ENCODE peak calls at places on chromosomes 2 and 18, in ten cellular contexts. One of them, this sample, is unnamed.

GRCh38 chr2:10094271-10094814 is 14.1 kb upstream of the CYS1 start:
- DNase-seq in GM23338: peak
- DNase-seq in neural crest cell: peak
- DNase-seq in GM06990: no peak
- DNase-seq in foreskin fibroblast: no peak
- DNase-seq in A549: no peak
- DNase-seq in mammary epithelial cell: no peak
- DNase-seq in fibroblast of mammary gland: no peak
- DNase-seq in heart right ventricle: no peak
- DNase-seq in endothelial cell: no peak
- DNase-seq in this sample: no peak

GRCh38 chr2:101388232-101388631 is 929 bp upstream of the CREG2 start:
- DNase-seq in GM23338: no peak
- DNase-seq in neural crest cell: no peak
- DNase-seq in GM06990: no peak
- DNase-seq in foreskin fibroblast: peak
- DNase-seq in A549: no peak
- DNase-seq in mammary epithelial cell: peak
- DNase-seq in fibroblast of mammary gland: peak
- DNase-seq in heart right ventricle: no peak
- DNase-seq in endothelial cell: no peak
- DNase-seq in this sample: peak

GRCh38 chr18:39841133-39842041 is 2113.6 kb upstream of the PIK3C3 start:
- DNase-seq in GM23338: peak
- DNase-seq in neural crest cell: peak
- DNase-seq in GM06990: no peak
- DNase-seq in foreskin fibroblast: peak
- DNase-seq in A549: peak
- DNase-seq in mammary epithelial cell: peak
- DNase-seq in fibroblast of mammary gland: peak
- DNase-seq in heart right ventricle: peak
- DNase-seq in endothelial cell: peak
- DNase-seq in this sample: peak

GRCh38 chr2:109558076-109558882 is 55.5 kb downstream of the SEPTIN10 start:
- DNase-seq in GM23338: peak
- DNase-seq in neural crest cell: no peak
- DNase-seq in GM06990: no peak
- DNase-seq in foreskin fibroblast: peak
- DNase-seq in A549: peak
- DNase-seq in mammary epithelial cell: peak
- DNase-seq in fibroblast of mammary gland: peak
- DNase-seq in heart right ventricle: no peak
- DNase-seq in endothelial cell: no peak
- DNase-seq in this sample: peak

GRCh38 chr2:96527990-96528679 is 8.4 kb upstream of the ARID5A start:
- DNase-seq in GM23338: no peak
- DNase-seq in neural crest cell: no peak
- DNase-seq in GM06990: peak
- DNase-seq in foreskin fibroblast: peak
- DNase-seq in A549: no peak
- DNase-seq in mammary epithelial cell: no peak
- DNase-seq in fibroblast of mammary gland: peak
- DNase-seq in heart right ventricle: peak
- DNase-seq in endothelial cell: no peak
- DNase-seq in this sample: no peak

GRCh38 chr2:109204412-109204811 is 75.4 kb downstream of the SH3RF3 start:
- DNase-seq in GM23338: no peak
- DNase-seq in neural crest cell: no peak
- DNase-seq in GM06990: no peak
- DNase-seq in foreskin fibroblast: no peak
- DNase-seq in A549: no peak
- DNase-seq in mammary epithelial cell: no peak
- DNase-seq in fibroblast of mammary gland: no peak
- DNase-seq in heart right ventricle: no peak
- DNase-seq in endothelial cell: no peak
- DNase-seq in this sample: no peak

GRCh38 chr2:240584486-240585031 is 2.0 kb upstream of the CAPN10 start:
- DNase-seq in GM23338: peak
- DNase-seq in neural crest cell: no peak
- DNase-seq in GM06990: peak
- DNase-seq in foreskin fibroblast: peak
- DNase-seq in A549: no peak
- DNase-seq in mammary epithelial cell: peak
- DNase-seq in fibroblast of mammary gland: peak
- DNase-seq in heart right ventricle: no peak
- DNase-seq in endothelial cell: no peak
- DNase-seq in this sample: peak

GRCh38 chr2:239482801-239483712 is 82.2 kb upstream of the HDAC4 start:
- DNase-seq in GM23338: no peak
- DNase-seq in neural crest cell: no peak
- DNase-seq in GM06990: no peak
- DNase-seq in foreskin fibroblast: no peak
- DNase-seq in A549: no peak
- DNase-seq in mammary epithelial cell: no peak
- DNase-seq in fibroblast of mammary gland: no peak
- DNase-seq in heart right ventricle: no peak
- DNase-seq in endothelial cell: no peak
- DNase-seq in this sample: peak

DNA sequence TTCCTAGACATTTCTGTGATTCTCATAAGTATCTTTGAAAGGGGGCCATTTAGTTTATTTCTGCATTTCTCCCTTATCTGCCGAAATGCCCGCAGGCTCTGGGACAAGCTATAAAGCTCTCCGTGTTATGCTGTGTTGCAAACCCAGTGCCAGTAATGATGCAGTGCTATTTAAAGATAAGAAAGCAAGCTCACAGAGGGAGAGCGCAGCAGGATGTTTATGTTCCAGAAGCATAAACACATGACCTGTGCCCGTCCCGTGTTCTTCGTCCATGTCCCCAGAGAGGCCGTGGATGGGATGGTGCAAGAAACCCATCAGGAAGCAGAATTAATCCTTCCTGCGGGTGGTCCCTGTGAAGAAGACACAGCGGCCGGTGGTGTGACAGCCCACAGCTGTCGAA is 99.4 kb downstream of the NEDD4L start:
- DNase-seq in GM23338: no peak
- DNase-seq in neural crest cell: no peak
- DNase-seq in GM06990: no peak
- DNase-seq in foreskin fibroblast: no peak
- DNase-seq in A549: no peak
- DNase-seq in mammary epithelial cell: no peak
- DNase-seq in fibroblast of mammary gland: no peak
- DNase-seq in heart right ventricle: no peak
- DNase-seq in endothelial cell: no peak
- DNase-seq in this sample: no peak
- TF ChIP-seq CTCF in GM23338: no peak
- TF ChIP-seq CTCF in neural crest cell: no peak
- TF ChIP-seq CTCF in GM06990: no peak
- TF ChIP-seq CTCF in foreskin fibroblast: no peak
- TF ChIP-seq CTCF in A549: no peak
- TF ChIP-seq CTCF in mammary epithelial cell: no peak
- TF ChIP-seq CTCF in fibroblast of mammary gland: no peak
- TF ChIP-seq CTCF in heart right ventricle: no peak
- TF ChIP-seq CTCF in endothelial cell: no peak
- TF ChIP-seq CTCF in this sample: no peak

GRCh38 chr18:55406374-55407045 is 181.5 kb downstream of the TCF4 start:
- DNase-seq in GM23338: no peak
- DNase-seq in neural crest cell: no peak
- DNase-seq in GM06990: no peak
- DNase-seq in foreskin fibroblast: no peak
- DNase-seq in A549: no peak
- DNase-seq in mammary epithelial cell: no peak
- DNase-seq in fibroblast of mammary gland: no peak
- DNase-seq in heart right ventricle: no peak
- DNase-seq in endothelial cell: no peak
- DNase-seq in this sample: no peak

GRCh38 chr18:55404136-55404810 is 183.7 kb downstream of the TCF4 start:
- DNase-seq in GM23338: no peak
- DNase-seq in neural crest cell: no peak
- DNase-seq in GM06990: no peak
- DNase-seq in foreskin fibroblast: no peak
- DNase-seq in A549: no peak
- DNase-seq in mammary epithelial cell: no peak
- DNase-seq in fibroblast of mammary gland: no peak
- DNase-seq in heart right ventricle: no peak
- DNase-seq in endothelial cell: no peak
- DNase-seq in this sample: no peak

GRCh38 chr18:55407191-55407590 is 180.8 kb downstream of the TCF4 start:
- DNase-seq in GM23338: no peak
- DNase-seq in neural crest cell: no peak
- DNase-seq in GM06990: no peak
- DNase-seq in foreskin fibroblast: no peak
- DNase-seq in A549: no peak
- DNase-seq in mammary epithelial cell: no peak
- DNase-seq in fibroblast of mammary gland: no peak
- DNase-seq in heart right ventricle: no peak
- DNase-seq in endothelial cell: no peak
- DNase-seq in this sample: no peak

GRCh38 chr18:55404811-55405654 is 183.0 kb downstream of the TCF4 start:
- DNase-seq in GM23338: no peak
- DNase-seq in neural crest cell: no peak
- DNase-seq in GM06990: no peak
- DNase-seq in foreskin fibroblast: no peak
- DNase-seq in A549: no peak
- DNase-seq in mammary epithelial cell: no peak
- DNase-seq in fibroblast of mammary gland: no peak
- DNase-seq in heart right ventricle: no peak
- DNase-seq in endothelial cell: no peak
- DNase-seq in this sample: no peak

GRCh38 chr18:55405655-55406373 is 182.2 kb downstream of the TCF4 start:
- DNase-seq in GM23338: no peak
- DNase-seq in neural crest cell: no peak
- DNase-seq in GM06990: no peak
- DNase-seq in foreskin fibroblast: peak
- DNase-seq in A549: peak
- DNase-seq in mammary epithelial cell: peak
- DNase-seq in fibroblast of mammary gland: peak
- DNase-seq in heart right ventricle: peak
- DNase-seq in endothelial cell: no peak
- DNase-seq in this sample: peak
- TF ChIP-seq CTCF in GM23338: no peak
- TF ChIP-seq CTCF in neural crest cell: no peak
- TF ChIP-seq CTCF in GM06990: no peak
- TF ChIP-seq CTCF in foreskin fibroblast: no peak
- TF ChIP-seq CTCF in A549: no peak
- TF ChIP-seq CTCF in mammary epithelial cell: peak
- TF ChIP-seq CTCF in fibroblast of mammary gland: peak
- TF ChIP-seq CTCF in heart right ventricle: no peak
- TF ChIP-seq CTCF in endothelial cell: no peak
- TF ChIP-seq CTCF in this sample: no peak

GRCh38 chr2:40168546-40168945 is 283.3 kb downstream of the SLC8A1 start:
- DNase-seq in GM23338: no peak
- DNase-seq in neural crest cell: no peak
- DNase-seq in GM06990: no peak
- DNase-seq in foreskin fibroblast: no peak
- DNase-seq in A549: no peak
- DNase-seq in mammary epithelial cell: no peak
- DNase-seq in fibroblast of mammary gland: no peak
- DNase-seq in heart right ventricle: no peak
- DNase-seq in endothelial cell: no peak
- DNase-seq in this sample: no peak

GRCh38 chr2:40165503-40165867 is 286.4 kb downstream of the SLC8A1 start:
- DNase-seq in GM23338: no peak
- DNase-seq in neural crest cell: no peak
- DNase-seq in GM06990: no peak
- DNase-seq in foreskin fibroblast: no peak
- DNase-seq in A549: no peak
- DNase-seq in mammary epithelial cell: no peak
- DNase-seq in fibroblast of mammary gland: peak
- DNase-seq in heart right ventricle: peak
- DNase-seq in endothelial cell: no peak
- DNase-seq in this sample: no peak

GRCh38 chr2:40164736-40165502 is 287.0 kb downstream of the SLC8A1 start:
- DNase-seq in GM23338: no peak
- DNase-seq in neural crest cell: no peak
- DNase-seq in GM06990: no peak
- DNase-seq in foreskin fibroblast: no peak
- DNase-seq in A549: no peak
- DNase-seq in mammary epithelial cell: no peak
- DNase-seq in fibroblast of mammary gland: no peak
- DNase-seq in heart right ventricle: peak
- DNase-seq in endothelial cell: no peak
- DNase-seq in this sample: no peak

GRCh38 chr2:40169430-40169829 is 282.5 kb downstream of the SLC8A1 start:
- DNase-seq in GM23338: no peak
- DNase-seq in neural crest cell: no peak
- DNase-seq in GM06990: no peak
- DNase-seq in foreskin fibroblast: peak
- DNase-seq in A549: no peak
- DNase-seq in mammary epithelial cell: peak
- DNase-seq in fibroblast of mammary gland: peak
- DNase-seq in heart right ventricle: no peak
- DNase-seq in endothelial cell: no peak
- DNase-seq in this sample: peak

DNA sequence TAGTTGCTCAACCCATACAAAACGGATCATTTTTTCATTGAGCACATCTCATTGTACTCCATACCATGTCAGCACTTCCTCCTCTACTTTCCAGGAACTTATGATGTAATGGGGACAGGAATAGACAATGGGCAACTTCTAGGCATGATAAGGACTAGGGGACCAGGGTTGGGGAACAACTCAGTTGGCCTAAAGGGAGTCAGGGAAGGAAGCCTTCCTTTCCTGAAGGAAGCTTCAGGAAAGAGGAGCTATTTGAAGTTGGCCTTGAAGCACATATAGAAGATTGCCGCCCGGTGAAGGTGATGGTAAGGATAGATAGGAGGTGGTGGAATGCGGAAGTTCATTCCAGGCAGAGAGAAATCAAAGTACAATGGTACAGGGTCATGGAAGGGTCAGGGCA is 283.9 kb downstream of the SLC8A1 start:
- DNase-seq in GM23338: no peak
- DNase-seq in neural crest cell: no peak
- DNase-seq in GM06990: no peak
- DNase-seq in foreskin fibroblast: no peak
- DNase-seq in A549: no peak
- DNase-seq in mammary epithelial cell: no peak
- DNase-seq in fibroblast of mammary gland: no peak
- DNase-seq in heart right ventricle: no peak
- DNase-seq in endothelial cell: no peak
- DNase-seq in this sample: no peak
- TF ChIP-seq CTCF in GM23338: no peak
- TF ChIP-seq CTCF in neural crest cell: no peak
- TF ChIP-seq CTCF in GM06990: no peak
- TF ChIP-seq CTCF in foreskin fibroblast: no peak
- TF ChIP-seq CTCF in A549: no peak
- TF ChIP-seq CTCF in mammary epithelial cell: no peak
- TF ChIP-seq CTCF in fibroblast of mammary gland: no peak
- TF ChIP-seq CTCF in heart right ventricle: no peak
- TF ChIP-seq CTCF in endothelial cell: no peak
- TF ChIP-seq CTCF in this sample: no peak

DNA sequence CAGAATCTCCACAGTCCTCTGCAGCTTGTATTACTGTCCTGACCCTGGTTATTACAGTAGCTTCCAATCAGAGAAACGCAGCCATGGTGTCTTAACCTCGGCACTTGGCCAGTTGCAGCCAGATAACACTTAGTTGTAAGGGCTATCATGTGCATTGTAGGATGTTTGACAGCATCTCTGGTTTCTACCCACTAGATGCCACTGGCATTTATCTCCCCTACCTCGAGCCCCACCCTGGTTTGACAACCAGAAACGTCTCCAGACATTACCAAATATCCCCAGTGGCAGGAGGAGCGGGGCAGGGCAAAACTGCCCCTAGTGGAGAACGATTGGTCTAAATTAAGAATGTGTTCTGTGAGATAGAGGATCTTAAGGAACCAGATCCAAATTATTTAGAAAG is 13.1 kb downstream of the DSG2 start:
- DNase-seq in GM23338: no peak
- DNase-seq in neural crest cell: no peak
- DNase-seq in GM06990: no peak
- DNase-seq in foreskin fibroblast: no peak
- DNase-seq in A549: no peak
- DNase-seq in mammary epithelial cell: no peak
- DNase-seq in fibroblast of mammary gland: no peak
- DNase-seq in heart right ventricle: no peak
- DNase-seq in endothelial cell: no peak
- DNase-seq in this sample: peak
- TF ChIP-seq CTCF in GM23338: peak
- TF ChIP-seq CTCF in neural crest cell: peak
- TF ChIP-seq CTCF in GM06990: peak
- TF ChIP-seq CTCF in foreskin fibroblast: no peak
- TF ChIP-seq CTCF in A549: peak
- TF ChIP-seq CTCF in mammary epithelial cell: peak
- TF ChIP-seq CTCF in fibroblast of mammary gland: peak
- TF ChIP-seq CTCF in heart right ventricle: peak
- TF ChIP-seq CTCF in endothelial cell: peak
- TF ChIP-seq CTCF in this sample: no peak